ENCODE peak calls at places on chromosomes 4 and X, in eight cellular contexts. One of them, this sample, is unnamed.

GRCh38 chr4:38728651-38729141 is 54.1 kb downstream of the TLR10 start:
- DNase-seq in SW480: peak; percentile 65
- DNase-seq in T-helper 1 cell: peak; percentile 20
- DNase-seq in T-helper 2 cell: no peak
- DNase-seq in AG20443: no peak
- DNase-seq in NCI-H1436: peak; percentile 12
- DNase-seq in NCI-H1092: no peak
- DNase-seq in activated CD4-positive, alpha-beta T cell treated with anti-CD3 and anti-CD28 coated beads, Interleukin-2, amount 10 ng/mL, durations not matched to agents 7 days and 5 days: no peak
- DNase-seq in this sample: no peak

GRCh38 chr4:183349673-183350072 is 27.4 kb upstream of the CLDN24 start:
- DNase-seq in SW480: no peak
- DNase-seq in T-helper 1 cell: no peak
- DNase-seq in T-helper 2 cell: no peak
- DNase-seq in AG20443: peak; percentile 73
- DNase-seq in NCI-H1436: no peak
- DNase-seq in NCI-H1092: no peak
- DNase-seq in activated CD4-positive, alpha-beta T cell treated with anti-CD3 and anti-CD28 coated beads, Interleukin-2, amount 10 ng/mL, durations not matched to agents 7 days and 5 days: no peak
- DNase-seq in this sample: no peak

GRCh38 chr4:129446074-129446473 is 350.1 kb downstream of the C4orf33 start:
- DNase-seq in SW480: no peak
- DNase-seq in T-helper 1 cell: no peak
- DNase-seq in T-helper 2 cell: no peak
- DNase-seq in AG20443: no peak
- DNase-seq in NCI-H1436: no peak
- DNase-seq in NCI-H1092: no peak
- DNase-seq in activated CD4-positive, alpha-beta T cell treated with anti-CD3 and anti-CD28 coated beads, Interleukin-2, amount 10 ng/mL, durations not matched to agents 7 days and 5 days: no peak
- DNase-seq in this sample: no peak

GRCh38 chrX:80929251-80929650 is 119.6 kb upstream of the BRWD3 start:
- DNase-seq in SW480: no peak
- DNase-seq in T-helper 1 cell: no peak
- DNase-seq in T-helper 2 cell: no peak
- DNase-seq in AG20443: no peak
- DNase-seq in NCI-H1436: no peak
- DNase-seq in NCI-H1092: no peak
- DNase-seq in activated CD4-positive, alpha-beta T cell treated with anti-CD3 and anti-CD28 coated beads, Interleukin-2, amount 10 ng/mL, durations not matched to agents 7 days and 5 days: no peak
- DNase-seq in this sample: no peak

GRCh38 chr4:136283973-136284372 is 1248.3 kb downstream of the PCDH18 start:
- DNase-seq in SW480: no peak
- DNase-seq in T-helper 1 cell: no peak
- DNase-seq in T-helper 2 cell: no peak
- DNase-seq in AG20443: no peak
- DNase-seq in NCI-H1436: no peak
- DNase-seq in NCI-H1092: no peak
- DNase-seq in activated CD4-positive, alpha-beta T cell treated with anti-CD3 and anti-CD28 coated beads, Interleukin-2, amount 10 ng/mL, durations not matched to agents 7 days and 5 days: no peak
- DNase-seq in this sample: no peak

GRCh38 chr4:185341841-185342240 is 53.9 kb downstream of the LRP2BP start:
- DNase-seq in SW480: no peak
- DNase-seq in T-helper 1 cell: peak; percentile 55
- DNase-seq in T-helper 2 cell: no peak
- DNase-seq in AG20443: no peak
- DNase-seq in NCI-H1436: no peak
- DNase-seq in NCI-H1092: no peak
- DNase-seq in activated CD4-positive, alpha-beta T cell treated with anti-CD3 and anti-CD28 coated beads, Interleukin-2, amount 10 ng/mL, durations not matched to agents 7 days and 5 days: no peak
- DNase-seq in this sample: no peak

GRCh38 chrX:80807606-80808159 is 2.0 kb downstream of the BRWD3 start:
- DNase-seq in SW480: peak; percentile 0
- DNase-seq in T-helper 1 cell: no peak
- DNase-seq in T-helper 2 cell: no peak
- DNase-seq in AG20443: peak; percentile 83
- DNase-seq in NCI-H1436: no peak
- DNase-seq in NCI-H1092: peak; percentile 74
- DNase-seq in activated CD4-positive, alpha-beta T cell treated with anti-CD3 and anti-CD28 coated beads, Interleukin-2, amount 10 ng/mL, durations not matched to agents 7 days and 5 days: no peak
- DNase-seq in this sample: peak; percentile 79

GRCh38 chr4:118760493-118760892 is 75.3 kb downstream of the METTL14 start:
- DNase-seq in SW480: no peak
- DNase-seq in T-helper 1 cell: no peak
- DNase-seq in T-helper 2 cell: no peak
- DNase-seq in AG20443: no peak
- DNase-seq in NCI-H1436: no peak
- DNase-seq in NCI-H1092: no peak
- DNase-seq in activated CD4-positive, alpha-beta T cell treated with anti-CD3 and anti-CD28 coated beads, Interleukin-2, amount 10 ng/mL, durations not matched to agents 7 days and 5 days: no peak
- DNase-seq in this sample: no peak

GRCh38 chrX:13428055-13428786 is 108.4 kb upstream of the ATXN3L start:
- DNase-seq in SW480: no peak
- DNase-seq in T-helper 1 cell: no peak
- DNase-seq in T-helper 2 cell: no peak
- DNase-seq in AG20443: peak; percentile 20
- DNase-seq in NCI-H1436: no peak
- DNase-seq in NCI-H1092: no peak
- DNase-seq in activated CD4-positive, alpha-beta T cell treated with anti-CD3 and anti-CD28 coated beads, Interleukin-2, amount 10 ng/mL, durations not matched to agents 7 days and 5 days: no peak
- DNase-seq in this sample: peak; percentile 90

GRCh38 chrX:17072726-17073125 is 126.3 kb downstream of the REPS2 start:
- DNase-seq in SW480: no peak
- DNase-seq in T-helper 1 cell: no peak
- DNase-seq in T-helper 2 cell: no peak
- DNase-seq in AG20443: no peak
- DNase-seq in NCI-H1436: no peak
- DNase-seq in NCI-H1092: no peak
- DNase-seq in activated CD4-positive, alpha-beta T cell treated with anti-CD3 and anti-CD28 coated beads, Interleukin-2, amount 10 ng/mL, durations not matched to agents 7 days and 5 days: no peak
- DNase-seq in this sample: no peak

GRCh38 chr4:94472056-94472826 is 20.5 kb downstream of the PDLIM5 start:
- DNase-seq in SW480: no peak
- DNase-seq in T-helper 1 cell: no peak
- DNase-seq in T-helper 2 cell: no peak
- DNase-seq in AG20443: peak; percentile 57
- DNase-seq in NCI-H1436: no peak
- DNase-seq in NCI-H1092: peak; percentile 3
- DNase-seq in activated CD4-positive, alpha-beta T cell treated with anti-CD3 and anti-CD28 coated beads, Interleukin-2, amount 10 ng/mL, durations not matched to agents 7 days and 5 days: no peak
- DNase-seq in this sample: no peak

GRCh38 chr4:142091085-142091513 is 454.7 kb downstream of the IL15 start:
- DNase-seq in SW480: no peak
- DNase-seq in T-helper 1 cell: no peak
- DNase-seq in T-helper 2 cell: no peak
- DNase-seq in AG20443: peak; percentile 73
- DNase-seq in NCI-H1436: no peak
- DNase-seq in NCI-H1092: no peak
- DNase-seq in activated CD4-positive, alpha-beta T cell treated with anti-CD3 and anti-CD28 coated beads, Interleukin-2, amount 10 ng/mL, durations not matched to agents 7 days and 5 days: no peak
- DNase-seq in this sample: peak; percentile 6

GRCh38 chr4:151152033-151152432 is 52.6 kb downstream of the RPS3A start:
- DNase-seq in SW480: no peak
- DNase-seq in T-helper 1 cell: no peak
- DNase-seq in T-helper 2 cell: no peak
- DNase-seq in AG20443: no peak
- DNase-seq in NCI-H1436: no peak
- DNase-seq in NCI-H1092: no peak
- DNase-seq in activated CD4-positive, alpha-beta T cell treated with anti-CD3 and anti-CD28 coated beads, Interleukin-2, amount 10 ng/mL, durations not matched to agents 7 days and 5 days: no peak
- DNase-seq in this sample: peak; percentile 9

GRCh38 chr4:165203541-165204461 is 3.6 kb upstream of the KLHL2 start:
- DNase-seq in SW480: no peak
- DNase-seq in T-helper 1 cell: no peak
- DNase-seq in T-helper 2 cell: no peak
- DNase-seq in AG20443: no peak
- DNase-seq in NCI-H1436: no peak
- DNase-seq in NCI-H1092: no peak
- DNase-seq in activated CD4-positive, alpha-beta T cell treated with anti-CD3 and anti-CD28 coated beads, Interleukin-2, amount 10 ng/mL, durations not matched to agents 7 days and 5 days: no peak
- DNase-seq in this sample: no peak

GRCh38 chr4:68368566-68369473 is 18.9 kb upstream of the YTHDC1 start:
- DNase-seq in SW480: no peak
- DNase-seq in T-helper 1 cell: no peak
- DNase-seq in T-helper 2 cell: no peak
- DNase-seq in AG20443: peak; percentile 70
- DNase-seq in NCI-H1436: no peak
- DNase-seq in NCI-H1092: no peak
- DNase-seq in activated CD4-positive, alpha-beta T cell treated with anti-CD3 and anti-CD28 coated beads, Interleukin-2, amount 10 ng/mL, durations not matched to agents 7 days and 5 days: no peak
- DNase-seq in this sample: no peak

GRCh38 chr4:146340798-146341197 is 126.5 kb downstream of the REELD1 start:
- DNase-seq in SW480: peak; percentile 25
- DNase-seq in T-helper 1 cell: no peak
- DNase-seq in T-helper 2 cell: no peak
- DNase-seq in AG20443: peak; percentile 13
- DNase-seq in NCI-H1436: no peak
- DNase-seq in NCI-H1092: no peak
- DNase-seq in activated CD4-positive, alpha-beta T cell treated with anti-CD3 and anti-CD28 coated beads, Interleukin-2, amount 10 ng/mL, durations not matched to agents 7 days and 5 days: no peak
- DNase-seq in this sample: peak; percentile 26

GRCh38 chr4:75180790-75181776 is 248.2 kb downstream of the PARM1 start:
- DNase-seq in SW480: peak; percentile 13
- DNase-seq in T-helper 1 cell: peak; percentile 27
- DNase-seq in T-helper 2 cell: no peak
- DNase-seq in AG20443: no peak
- DNase-seq in NCI-H1436: no peak
- DNase-seq in NCI-H1092: no peak
- DNase-seq in activated CD4-positive, alpha-beta T cell treated with anti-CD3 and anti-CD28 coated beads, Interleukin-2, amount 10 ng/mL, durations not matched to agents 7 days and 5 days: no peak
- DNase-seq in this sample: peak; percentile 22

GRCh38 chr4:173990879-173991231 is 292.6 kb downstream of the FBXO8 start:
- DNase-seq in SW480: no peak
- DNase-seq in T-helper 1 cell: no peak
- DNase-seq in T-helper 2 cell: no peak
- DNase-seq in AG20443: no peak
- DNase-seq in NCI-H1436: no peak
- DNase-seq in NCI-H1092: no peak
- DNase-seq in activated CD4-positive, alpha-beta T cell treated with anti-CD3 and anti-CD28 coated beads, Interleukin-2, amount 10 ng/mL, durations not matched to agents 7 days and 5 days: no peak
- DNase-seq in this sample: no peak

GRCh38 chr4:2259036-2259540 is 2.8 kb downstream of the MXD4 start:
- DNase-seq in SW480: no peak
- DNase-seq in T-helper 1 cell: no peak
- DNase-seq in T-helper 2 cell: no peak
- DNase-seq in AG20443: no peak
- DNase-seq in NCI-H1436: no peak
- DNase-seq in NCI-H1092: no peak
- DNase-seq in activated CD4-positive, alpha-beta T cell treated with anti-CD3 and anti-CD28 coated beads, Interleukin-2, amount 10 ng/mL, durations not matched to agents 7 days and 5 days: no peak
- DNase-seq in this sample: peak; percentile 80

GRCh38 chrX:143121471-143121870 is 95.7 kb downstream of the SPANXN4 start:
- DNase-seq in SW480: no peak
- DNase-seq in T-helper 1 cell: no peak
- DNase-seq in T-helper 2 cell: no peak
- DNase-seq in AG20443: no peak
- DNase-seq in NCI-H1436: peak; percentile 84
- DNase-seq in NCI-H1092: peak; percentile 90
- DNase-seq in activated CD4-positive, alpha-beta T cell treated with anti-CD3 and anti-CD28 coated beads, Interleukin-2, amount 10 ng/mL, durations not matched to agents 7 days and 5 days: no peak
- DNase-seq in this sample: no peak

GRCh38 chr4:112908511-112908910 is 140.9 kb upstream of the ANK2 start:
- DNase-seq in SW480: no peak
- DNase-seq in T-helper 1 cell: no peak
- DNase-seq in T-helper 2 cell: no peak
- DNase-seq in AG20443: no peak
- DNase-seq in NCI-H1436: no peak
- DNase-seq in NCI-H1092: no peak
- DNase-seq in activated CD4-positive, alpha-beta T cell treated with anti-CD3 and anti-CD28 coated beads, Interleukin-2, amount 10 ng/mL, durations not matched to agents 7 days and 5 days: no peak
- DNase-seq in this sample: no peak

GRCh38 chr4:46329118-46329976 is 60.6 kb downstream of the GABRA2 start:
- DNase-seq in SW480: peak; percentile 51
- DNase-seq in T-helper 1 cell: no peak
- DNase-seq in T-helper 2 cell: no peak
- DNase-seq in AG20443: no peak
- DNase-seq in NCI-H1436: no peak
- DNase-seq in NCI-H1092: no peak
- DNase-seq in activated CD4-positive, alpha-beta T cell treated with anti-CD3 and anti-CD28 coated beads, Interleukin-2, amount 10 ng/mL, durations not matched to agents 7 days and 5 days: no peak
- DNase-seq in this sample: no peak

GRCh38 chrX:18619288-18619687 is 52.6 kb downstream of the RS1 start:
- DNase-seq in SW480: no peak
- DNase-seq in T-helper 1 cell: no peak
- DNase-seq in T-helper 2 cell: no peak
- DNase-seq in AG20443: no peak
- DNase-seq in NCI-H1436: no peak
- DNase-seq in NCI-H1092: no peak
- DNase-seq in activated CD4-positive, alpha-beta T cell treated with anti-CD3 and anti-CD28 coated beads, Interleukin-2, amount 10 ng/mL, durations not matched to agents 7 days and 5 days: no peak
- DNase-seq in this sample: no peak

GRCh38 chr4:53717064-53717549 is 125.8 kb upstream of the LNX1 start:
- DNase-seq in SW480: no peak
- DNase-seq in T-helper 1 cell: no peak
- DNase-seq in T-helper 2 cell: no peak
- DNase-seq in AG20443: no peak
- DNase-seq in NCI-H1436: no peak
- DNase-seq in NCI-H1092: no peak
- DNase-seq in activated CD4-positive, alpha-beta T cell treated with anti-CD3 and anti-CD28 coated beads, Interleukin-2, amount 10 ng/mL, durations not matched to agents 7 days and 5 days: no peak
- DNase-seq in this sample: peak; percentile 22

GRCh38 chrX:20740443-20740842 is 473.7 kb upstream of the RPS6KA3 start:
- DNase-seq in SW480: no peak
- DNase-seq in T-helper 1 cell: no peak
- DNase-seq in T-helper 2 cell: no peak
- DNase-seq in AG20443: no peak
- DNase-seq in NCI-H1436: no peak
- DNase-seq in NCI-H1092: no peak
- DNase-seq in activated CD4-positive, alpha-beta T cell treated with anti-CD3 and anti-CD28 coated beads, Interleukin-2, amount 10 ng/mL, durations not matched to agents 7 days and 5 days: no peak
- DNase-seq in this sample: no peak

GRCh38 chr4:164874791-164875190 is 2.2 kb upstream of the APELA start:
- DNase-seq in SW480: no peak
- DNase-seq in T-helper 1 cell: no peak
- DNase-seq in T-helper 2 cell: no peak
- DNase-seq in AG20443: no peak
- DNase-seq in NCI-H1436: no peak
- DNase-seq in NCI-H1092: no peak
- DNase-seq in activated CD4-positive, alpha-beta T cell treated with anti-CD3 and anti-CD28 coated beads, Interleukin-2, amount 10 ng/mL, durations not matched to agents 7 days and 5 days: no peak
- DNase-seq in this sample: no peak

GRCh38 chr4:140523857-140524742 is at the start of gene ELMOD2:
- DNase-seq in SW480: peak; percentile 95
- DNase-seq in T-helper 1 cell: peak; percentile 99
- DNase-seq in T-helper 2 cell: peak; percentile 94
- DNase-seq in AG20443: peak; percentile 100
- DNase-seq in NCI-H1436: peak; percentile 99
- DNase-seq in NCI-H1092: peak; percentile 98
- DNase-seq in activated CD4-positive, alpha-beta T cell treated with anti-CD3 and anti-CD28 coated beads, Interleukin-2, amount 10 ng/mL, durations not matched to agents 7 days and 5 days: peak; percentile 98
- DNase-seq in this sample: peak; percentile 98

GRCh38 chr4:1981251-1982055 is 27.3 kb downstream of the NELFA start:
- DNase-seq in SW480: peak; percentile 37
- DNase-seq in T-helper 1 cell: no peak
- DNase-seq in T-helper 2 cell: no peak
- DNase-seq in AG20443: peak; percentile 63
- DNase-seq in NCI-H1436: no peak
- DNase-seq in NCI-H1092: no peak
- DNase-seq in activated CD4-positive, alpha-beta T cell treated with anti-CD3 and anti-CD28 coated beads, Interleukin-2, amount 10 ng/mL, durations not matched to agents 7 days and 5 days: no peak
- DNase-seq in this sample: peak; percentile 83

GRCh38 chrX:112147206-112147605 is 64.6 kb upstream of the TRPC5 start:
- DNase-seq in SW480: peak; percentile 2
- DNase-seq in T-helper 1 cell: no peak
- DNase-seq in T-helper 2 cell: no peak
- DNase-seq in AG20443: peak; percentile 30
- DNase-seq in NCI-H1436: no peak
- DNase-seq in NCI-H1092: no peak
- DNase-seq in activated CD4-positive, alpha-beta T cell treated with anti-CD3 and anti-CD28 coated beads, Interleukin-2, amount 10 ng/mL, durations not matched to agents 7 days and 5 days: no peak
- DNase-seq in this sample: no peak

GRCh38 chr4:3436798-3437581 is 4.8 kb upstream of the HGFAC start:
- DNase-seq in SW480: peak; percentile 84
- DNase-seq in T-helper 1 cell: peak; percentile 25
- DNase-seq in T-helper 2 cell: no peak
- DNase-seq in AG20443: peak; percentile 90
- DNase-seq in NCI-H1436: peak; percentile 25
- DNase-seq in NCI-H1092: no peak
- DNase-seq in activated CD4-positive, alpha-beta T cell treated with anti-CD3 and anti-CD28 coated beads, Interleukin-2, amount 10 ng/mL, durations not matched to agents 7 days and 5 days: peak; percentile 19
- DNase-seq in this sample: peak; percentile 98

GRCh38 chr4:7462509-7462971 is 27.8 kb upstream of the PSAPL1 start:
- DNase-seq in SW480: peak; percentile 76
- DNase-seq in T-helper 1 cell: no peak
- DNase-seq in T-helper 2 cell: no peak
- DNase-seq in AG20443: no peak
- DNase-seq in NCI-H1436: no peak
- DNase-seq in NCI-H1092: peak; percentile 67
- DNase-seq in activated CD4-positive, alpha-beta T cell treated with anti-CD3 and anti-CD28 coated beads, Interleukin-2, amount 10 ng/mL, durations not matched to agents 7 days and 5 days: no peak
- DNase-seq in this sample: no peak

GRCh38 chrX:121876316-121876715 is 828.9 kb downstream of the GLUD2 start:
- DNase-seq in SW480: no peak
- DNase-seq in T-helper 1 cell: no peak
- DNase-seq in T-helper 2 cell: no peak
- DNase-seq in AG20443: peak; percentile 46
- DNase-seq in NCI-H1436: no peak
- DNase-seq in NCI-H1092: no peak
- DNase-seq in activated CD4-positive, alpha-beta T cell treated with anti-CD3 and anti-CD28 coated beads, Interleukin-2, amount 10 ng/mL, durations not matched to agents 7 days and 5 days: no peak
- DNase-seq in this sample: no peak

GRCh38 chr4:173852775-173853174 is 322.7 kb upstream of the HAND2 start:
- DNase-seq in SW480: no peak
- DNase-seq in T-helper 1 cell: no peak
- DNase-seq in T-helper 2 cell: no peak
- DNase-seq in AG20443: no peak
- DNase-seq in NCI-H1436: no peak
- DNase-seq in NCI-H1092: no peak
- DNase-seq in activated CD4-positive, alpha-beta T cell treated with anti-CD3 and anti-CD28 coated beads, Interleukin-2, amount 10 ng/mL, durations not matched to agents 7 days and 5 days: no peak
- DNase-seq in this sample: no peak

GRCh38 chr4:154491731-154492249 is at the start of gene DCHS2:
- DNase-seq in SW480: peak; percentile 44
- DNase-seq in T-helper 1 cell: peak; percentile 4
- DNase-seq in T-helper 2 cell: no peak
- DNase-seq in AG20443: peak; percentile 21
- DNase-seq in NCI-H1436: peak; percentile 7
- DNase-seq in NCI-H1092: no peak
- DNase-seq in activated CD4-positive, alpha-beta T cell treated with anti-CD3 and anti-CD28 coated beads, Interleukin-2, amount 10 ng/mL, durations not matched to agents 7 days and 5 days: peak; percentile 24
- DNase-seq in this sample: peak; percentile 61